ENCODE peak calls at places on chromosomes 12 and 14, in nine cellular contexts. E is CD8-positive, alpha-beta T cell; Q is pancreas; X is uterus; P is lower lobe of right lung; S is spleen; V is cardiac muscle cell; W is RWPE2; L is sigmoid colon. C is an unnamed sample.
A peak's percentile ranks its signal among the peaks of the same experiment; 100 is the strongest.

GRCh38 chr12:24928131-24928530 is 20.8 kb downstream of the BCAT1 start:
- DNase-seq in V (no peak), Q (no peak), L (no peak), E (no peak), X (no peak), W (no peak), S (no peak), P (no peak), C (no peak)

GRCh38 chr14:37858733-37859132 is 263.3 kb downstream of the TTC6 start:
- DNase-seq in X (no peak), S (no peak), E (no peak), Q (no peak), W (no peak), V (no peak), P (no peak), L (no peak), C (no peak)

GRCh38 chr14:87815121-87815520 is 177.9 kb downstream of the GALC start:
- DNase-seq in Q (no peak), X (no peak), S (no peak), L (no peak), E (no peak), W (no peak), P (no peak), V (no peak), C (no peak)

GRCh38 chr14:35944847-35945246 is 118.7 kb downstream of the BRMS1L start:
- DNase-seq in V (no peak), X (no peak), P (no peak), W (no peak), L (no peak), E (no peak), Q (no peak), S (no peak), C (no peak)

GRCh38 chr12:26338574-26339572 is 143.5 kb downstream of the SSPN start:
- DNase-seq in S (no peak), P (no peak), V (peak; percentile 32), X (no peak), Q (no peak), W (no peak), E (no peak), L (no peak), C (no peak)

GRCh38 chr14:76201162-76201561 is 49.4 kb downstream of the GPATCH2L start:
- DNase-seq in X (no peak), Q (no peak), E (no peak), W (no peak), V (peak; percentile 26), S (no peak), L (no peak), P (no peak), C (no peak)

GRCh38 chr14:96239759-96240158 is 16.3 kb upstream of the BDKRB1 start:
- DNase-seq in Q (no peak), V (no peak), P (no peak), S (no peak), X (no peak), E (no peak), W (no peak), L (no peak), C (peak; percentile 85)

GRCh38 chr12:50589650-50590435 is 85.1 kb downstream of the DIP2B start:
- DNase-seq in Q (no peak), L (no peak), V (peak; percentile 93), P (no peak), S (no peak), W (no peak), X (no peak), E (no peak), C (no peak)

GRCh38 chr14:69464829-69465228 is 19.7 kb upstream of the PLEKHD1 start:
- DNase-seq in V (peak; percentile 78), W (peak; percentile 73), L (no peak), X (no peak), E (no peak), Q (no peak), S (no peak), P (no peak), C (no peak)

GRCh38 chr12:108884116-108885012 is 4.5 kb downstream of the DAO start:
- DNase-seq in Q (peak; percentile 67), P (peak; percentile 83), X (no peak), E (peak; percentile 39), W (no peak), L (no peak), S (peak; percentile 81), V (peak; percentile 46), C (peak; percentile 59)

GRCh38 chr14:21748869-21749303 is 75.3 kb upstream of the OR4E1 start:
- DNase-seq in W (no peak), E (no peak), S (no peak), V (peak; percentile 64), P (no peak), X (peak; percentile 20), Q (peak; percentile 21), L (no peak), C (peak; percentile 65)

GRCh38 chr12:22414742-22415141 is 80.2 kb upstream of the ST8SIA1 start:
- DNase-seq in E (no peak), P (no peak), X (no peak), V (no peak), W (no peak), Q (no peak), L (no peak), S (no peak), C (no peak)

GRCh38 chr12:22413592-22413991 is 79.1 kb upstream of the ST8SIA1 start:
- DNase-seq in V (no peak), E (no peak), X (no peak), W (no peak), S (no peak), L (no peak), Q (no peak), P (no peak), C (no peak)

GRCh38 chr12:22416831-22417230 is 82.3 kb upstream of the ST8SIA1 start:
- DNase-seq in P (no peak), L (no peak), W (no peak), V (no peak), Q (no peak), S (no peak), E (no peak), X (no peak), C (no peak)

GRCh38 chr12:22412581-22412980 is 78.1 kb upstream of the ST8SIA1 start:
- DNase-seq in L (no peak), E (no peak), Q (no peak), S (no peak), X (no peak), V (no peak), W (no peak), P (no peak), C (no peak)

GRCh38 chr12:22415342-22416309 is 81.1 kb upstream of the ST8SIA1 start:
- DNase-seq in E (no peak), W (no peak), L (no peak), X (no peak), V (peak; percentile 50), S (no peak), P (no peak), Q (peak; percentile 39), C (no peak)
- H3K4me1 ChIP-seq in E (no peaks in the 10 kb centered on the region), W (peaks cover 14% of the 10 kb centered on the region), L (peaks cover 12% of the 10 kb centered on the region), X (no peaks in the 10 kb centered on the region), V (no peaks in the 10 kb centered on the region), S (no peaks in the 10 kb centered on the region), P (no peaks in the 10 kb centered on the region), Q (peaks cover 11% of the 10 kb centered on the region), C (no peaks in the 10 kb centered on the region)

GRCh38 chr12:70692681-70693288 is 55.6 kb upstream of the PTPRB start:
- DNase-seq in S (no peak), Q (no peak), P (no peak), X (no peak), W (no peak), E (no peak), V (peak; percentile 59), L (no peak), C (no peak)
- TF ChIP-seq CTCF in S (peak; percentile 40), Q (peak; percentile 12), P (peak; percentile 39), X (no peak), W (peak; percentile 73), E (no peak), V (peak; percentile 63), L (no peak), C (peak; percentile 18)

GRCh38 chr12:27523642-27524488 is at the start of gene PPFIBP1:
- DNase-seq in S (peak; percentile 98), P (peak; percentile 97), L (peak; percentile 99), Q (peak; percentile 100), W (peak; percentile 87), X (peak; percentile 100), V (peak; percentile 99), E (peak; percentile 98), C (peak; percentile 94)

GRCh38 chr12:27524839-27525238 is 833 bp downstream of the PPFIBP1 start:
- DNase-seq in X (no peak), L (no peak), Q (no peak), P (no peak), E (no peak), W (no peak), S (no peak), V (peak; percentile 53), C (peak; percentile 22)

GRCh38 chr12:27523305-27523641 is 733 bp upstream of the PPFIBP1 start:
- DNase-seq in E (no peak), P (no peak), S (no peak), V (no peak), Q (no peak), W (no peak), X (no peak), L (no peak), C (no peak)

GRCh38 chr12:27525373-27525772 is 1.4 kb downstream of the PPFIBP1 start:
- DNase-seq in X (no peak), W (no peak), P (no peak), V (peak; percentile 83), S (no peak), Q (no peak), L (peak; percentile 72), E (no peak), C (no peak)

GRCh38 chr12:27524489-27524835 is 456 bp downstream of the PPFIBP1 start:
- DNase-seq in S (no peak), L (no peak), E (no peak), X (no peak), W (no peak), V (no peak), Q (no peak), P (no peak), C (no peak)
- H3K4me1 ChIP-seq in S (no peaks in the 10 kb centered on the region), L (no peaks in the 10 kb centered on the region), E (peaks cover 14% of the 10 kb centered on the region), X (no peaks in the 10 kb centered on the region), W (peaks cover 4% of the 10 kb centered on the region), V (peaks cover 10% of the 10 kb centered on the region), Q (peaks cover 9% of the 10 kb centered on the region), P (peaks cover 35% of the 10 kb centered on the region), C (no peaks in the 10 kb centered on the region)

DNA sequence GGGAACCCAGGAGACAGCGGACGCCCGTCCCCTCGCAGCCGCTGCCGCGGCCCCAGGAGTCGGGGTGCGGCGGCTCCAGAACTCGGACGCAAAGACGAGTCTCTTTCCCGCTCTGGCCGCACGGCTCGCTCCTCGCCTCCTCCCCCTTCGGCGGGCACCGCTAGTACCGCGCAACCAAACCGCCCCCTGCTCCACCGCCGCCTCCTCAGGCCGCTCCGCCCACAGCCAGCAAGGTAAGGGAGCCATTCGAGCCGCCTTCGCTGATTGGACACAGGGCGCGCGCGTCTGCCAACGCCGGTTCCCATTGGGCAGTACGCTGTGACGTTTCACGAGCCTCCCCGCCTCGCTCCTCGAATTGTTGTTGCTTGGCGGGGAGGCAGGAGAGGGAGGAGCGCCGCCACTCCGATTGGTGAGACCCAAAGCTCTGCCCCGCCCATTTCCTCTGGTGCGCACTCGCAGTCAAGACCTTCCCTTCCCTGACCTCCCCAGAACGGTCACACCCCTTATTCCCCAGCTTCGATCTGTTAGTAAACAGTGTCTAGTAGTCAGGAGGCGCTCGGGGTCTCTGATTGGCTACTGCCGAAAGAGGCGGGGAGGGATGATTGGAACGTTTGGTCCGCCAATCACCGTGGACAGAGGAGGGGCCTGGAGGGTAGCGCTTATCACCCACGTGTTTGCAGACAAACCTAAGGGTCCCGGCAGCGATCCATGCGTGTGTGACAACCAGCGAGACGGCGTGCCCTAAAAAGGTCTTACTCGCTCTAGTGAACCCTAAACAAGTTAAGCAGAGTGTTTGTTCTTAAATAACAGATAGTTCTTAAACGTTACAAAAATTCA is at the start of gene RPS6KA5:
- DNase-seq in W (peak; percentile 100), X (peak; percentile 100), L (peak; percentile 100), P (peak; percentile 100), S (peak; percentile 100), Q (peak; percentile 100), E (peak; percentile 99), V (peak; percentile 100), C (peak; percentile 100)
- TF ChIP-seq CTCF in W (peak; percentile 42), X (peak; percentile 20), L (no peak), P (peak; percentile 25), S (peak; percentile 63), Q (no peak), E (no peak), V (no peak), C (no peak)